ENCODE peak calls at places on chromosomes 1 and 21, in ten cellular contexts. B, D, R, N, U, V, K, X, H and Q are unnamed samples.
A peak's percentile ranks its signal among the peaks of the same experiment; 100 is the strongest.

GRCh38 chr21:14864211-14865021 is 200.4 kb downstream of the NRIP1 start:
- DNase-seq in R (peak; percentile 42), X (peak; percentile 82), D (no peak), K (peak; percentile 79), N (peak; percentile 81), H (no peak), U (peak; percentile 76), V (peak; percentile 61), B (peak; percentile 80), Q (peak; percentile 88)

GRCh38 chr1:91020967-91021685 is 709 bp downstream of the ZNF644 start:
- DNase-seq in V (peak; percentile 70), R (peak; percentile 33), D (no peak), B (peak; percentile 90), N (peak; percentile 87), U (peak; percentile 87), H (peak; percentile 50), X (peak; percentile 79), K (peak; percentile 87), Q (peak; percentile 82)

GRCh38 chr1:152237093-152237492 is 13.1 kb upstream of the HRNR start:
- DNase-seq in B (no peak), H (no peak), D (no peak), N (no peak), R (no peak), K (no peak), U (no peak), X (no peak), V (no peak), Q (no peak)

GRCh38 chr21:45522986-45523385 is 19.3 kb downstream of the SLC19A1 start:
- DNase-seq in X (peak; percentile 26), U (no peak), R (no peak), D (no peak), B (no peak), H (no peak), V (no peak), N (no peak), K (no peak), Q (no peak)

GRCh38 chr1:1775364-1776226 is 2.7 kb downstream of the NADK start:
- DNase-seq in N (no peak), B (no peak), U (no peak), K (no peak), V (no peak), D (no peak), X (no peak), H (no peak), R (no peak), Q (no peak)

GRCh38 chr1:160907976-160908375 is 23.0 kb upstream of the ITLN1 start:
- DNase-seq in N (no peak), X (no peak), U (peak; percentile 1), V (no peak), K (no peak), B (peak; percentile 60), R (no peak), H (no peak), D (no peak), Q (peak; percentile 89)

GRCh38 chr21:46457801-46458314 is 833 bp upstream of the DIP2A start:
- DNase-seq in R (no peak), V (peak; percentile 36), D (no peak), N (no peak), K (peak; percentile 32), U (peak; percentile 75), B (peak; percentile 55), H (no peak), X (peak; percentile 67), Q (peak; percentile 43)

GRCh38 chr1:92961131-92961895 is at the start of gene DIPK1A:
- DNase-seq in R (peak; percentile 45), V (peak; percentile 87), U (peak; percentile 83), D (peak; percentile 59), K (peak; percentile 76), B (peak; percentile 75), H (peak; percentile 59), X (peak; percentile 83), N (peak; percentile 83), Q (peak; percentile 75)

GRCh38 chr21:42578761-42579415 is 65.2 kb downstream of the SLC37A1 start:
- DNase-seq in V (no peak), K (no peak), D (no peak), N (no peak), B (no peak), H (no peak), U (no peak), X (peak; percentile 32), R (no peak), Q (no peak)

GRCh38 chr1:43235451-43236121 is 34.2 kb upstream of the TMEM125 start:
- DNase-seq in H (no peak), X (no peak), K (no peak), V (no peak), R (no peak), U (no peak), N (no peak), D (no peak), B (no peak), Q (no peak)

GRCh38 chr1:53715478-53715877 is 23.5 kb downstream of the GLIS1 start:
- DNase-seq in N (peak; percentile 84), R (no peak), H (no peak), V (peak; percentile 77), U (no peak), B (no peak), D (no peak), K (no peak), X (no peak), Q (peak; percentile 43)